ENCODE peak calls at places on chromosomes 5 and 9, in nine cellular contexts. W is CMK; E is lower lobe of right lung; G is right atrium auricular region; L is stimulated activated CD4-positive, alpha-beta T cell treated with anti-CD3 and anti-CD28 coated beads, Interleukin-12 subunit alpha, Interleukin-12 subunit beta, amount 100 ng/mL, for 48 hours; N is fibroblast of lung; F is left ventricle myocardium superior; D is hypothalamus; I is activated CD4-positive, alpha-beta T cell treated with anti-CD3 and anti-CD28 coated beads, Interleukin-2, amount 50 U/mL, for 1 hour. B is an unnamed sample.

GRCh38 chr9:128495804-128496417 is 8.6 kb upstream of the GLE1 start:
- DNase-seq in N (no peak), F (no peak), W (no peak), L (no peak), E (no peak), D (no peak), G (no peak), I (no peak), B (no peak)

GRCh38 chr9:76521906-76522305 is 62.9 kb downstream of the GCNT1 start:
- DNase-seq in L (no peak), E (no peak), W (no peak), G (no peak), N (no peak), D (no peak), I (no peak), F (no peak), B (no peak)

GRCh38 chr5:170533383-170533782 is 29.6 kb downstream of the KCNIP1 start:
- DNase-seq in L (no peak), N (no peak), F (no peak), G (no peak), D (no peak), W (no peak), I (no peak), E (no peak), B (no peak)

GRCh38 chr5:72908666-72909065 is 47.2 kb upstream of the FCHO2 start:
- DNase-seq in G (no peak), N (peak), E (no peak), W (no peak), D (no peak), I (no peak), F (no peak), L (no peak), B (peak)

GRCh38 chr5:14685757-14686156 is 21.2 kb downstream of the OTULIN start:
- DNase-seq in W (no peak), N (peak), L (peak), G (no peak), E (no peak), D (peak), F (no peak), I (peak), B (peak)

GRCh38 chr5:115859378-115859777 is 17.6 kb downstream of the AP3S1 start:
- DNase-seq in E (no peak), L (no peak), W (no peak), N (peak), I (no peak), D (no peak), G (no peak), F (no peak), B (peak)

GRCh38 chr5:162282191-162282590 is 214.6 kb downstream of the GABRG2 start:
- DNase-seq in G (no peak), W (no peak), F (no peak), N (no peak), D (no peak), L (no peak), E (no peak), I (no peak), B (no peak)

GRCh38 chr5:52077941-52078825 is 694.9 kb downstream of the ISL1 start:
- DNase-seq in W (no peak), N (no peak), D (no peak), I (no peak), E (no peak), L (no peak), F (no peak), G (no peak), B (no peak)